ENCODE peak calls at places on chromosomes 1 and 21, in five cellular contexts. One of them, this sample, is unnamed.

GRCh38 chr1:246769306-246769705 is 45.1 kb downstream of the SCCPDH start:
- DNase-seq in HFF-Myc: peak
- DNase-seq in GM12865: no peak
- DNase-seq in ovary: no peak
- DNase-seq in prostate gland: peak
- DNase-seq in this sample: peak

GRCh38 chr1:109373051-109373593 is 24.6 kb downstream of the SORT1 start:
- DNase-seq in ovary: no peak
- DNase-seq in HFF-Myc: no peak
- DNase-seq in GM12865: no peak
- DNase-seq in prostate gland: no peak
- DNase-seq in this sample: no peak

GRCh38 chr21:46648539-46648938 is 13.1 kb downstream of the PRMT2 start:
- DNase-seq in GM12865: no peak
- DNase-seq in HFF-Myc: no peak
- DNase-seq in ovary: no peak
- DNase-seq in prostate gland: no peak
- DNase-seq in this sample: no peak

GRCh38 chr1:51303751-51304196 is 26.6 kb downstream of the TTC39A start:
- DNase-seq in GM12865: peak
- DNase-seq in prostate gland: no peak
- DNase-seq in HFF-Myc: no peak
- DNase-seq in ovary: peak
- DNase-seq in this sample: peak

GRCh38 chr21:25898671-25899070 is 163.9 kb downstream of the GABPA start:
- DNase-seq in GM12865: no peak
- DNase-seq in prostate gland: no peak
- DNase-seq in ovary: no peak
- DNase-seq in HFF-Myc: no peak
- DNase-seq in this sample: no peak

GRCh38 chr1:245469734-245470133 is 314.9 kb downstream of the KIF26B start:
- DNase-seq in prostate gland: no peak
- DNase-seq in GM12865: no peak
- DNase-seq in HFF-Myc: no peak
- DNase-seq in ovary: no peak
- DNase-seq in this sample: no peak

GRCh38 chr1:9900142-9901043 is 9.7 kb downstream of the CTNNBIP1 start:
- DNase-seq in HFF-Myc: no peak
- DNase-seq in prostate gland: peak
- DNase-seq in GM12865: peak
- DNase-seq in ovary: no peak
- DNase-seq in this sample: no peak

GRCh38 chr1:157091186-157091585 is 8.4 kb downstream of the ETV3L start:
- DNase-seq in ovary: no peak
- DNase-seq in HFF-Myc: no peak
- DNase-seq in prostate gland: no peak
- DNase-seq in GM12865: no peak
- DNase-seq in this sample: no peak

GRCh38 chr1:190957565-190957964 is 479.9 kb upstream of the BRINP3 start:
- DNase-seq in HFF-Myc: no peak
- DNase-seq in prostate gland: no peak
- DNase-seq in GM12865: no peak
- DNase-seq in ovary: no peak
- DNase-seq in this sample: peak

GRCh38 chr1:31705080-31705866 is 1.5 kb upstream of the COL16A1 start:
- DNase-seq in ovary: peak
- DNase-seq in prostate gland: peak
- DNase-seq in GM12865: peak
- DNase-seq in HFF-Myc: no peak
- DNase-seq in this sample: peak

GRCh38 chr1:57517587-57518397 is 93.9 kb upstream of the DAB1 start:
- DNase-seq in GM12865: no peak
- DNase-seq in ovary: no peak
- DNase-seq in HFF-Myc: no peak
- DNase-seq in prostate gland: no peak
- DNase-seq in this sample: no peak

GRCh38 chr1:40281852-40282251 is 23.8 kb downstream of the ZMPSTE24 start:
- DNase-seq in ovary: no peak
- DNase-seq in GM12865: no peak
- DNase-seq in prostate gland: no peak
- DNase-seq in HFF-Myc: no peak
- DNase-seq in this sample: no peak

GRCh38 chr1:56255516-56256181 is 323.7 kb downstream of the PLPP3 start:
- DNase-seq in HFF-Myc: peak
- DNase-seq in ovary: peak
- DNase-seq in prostate gland: no peak
- DNase-seq in GM12865: no peak
- DNase-seq in this sample: peak

GRCh38 chr1:45499415-45499769 is 481 bp downstream of the CCDC163 start:
- DNase-seq in ovary: no peak
- DNase-seq in HFF-Myc: no peak
- DNase-seq in GM12865: no peak
- DNase-seq in prostate gland: no peak
- DNase-seq in this sample: no peak

GRCh38 chr1:60572378-60572777 is 498.8 kb upstream of the C1orf87 start:
- DNase-seq in GM12865: no peak
- DNase-seq in ovary: no peak
- DNase-seq in HFF-Myc: no peak
- DNase-seq in prostate gland: no peak
- DNase-seq in this sample: no peak

GRCh38 chr1:42319128-42319851 is 15.7 kb downstream of the FOXJ3 start:
- DNase-seq in GM12865: no peak
- DNase-seq in prostate gland: no peak
- DNase-seq in ovary: no peak
- DNase-seq in HFF-Myc: no peak
- DNase-seq in this sample: peak

GRCh38 chr1:228009828-228010775 is 3.3 kb downstream of the WNT3A start:
- DNase-seq in HFF-Myc: no peak
- DNase-seq in GM12865: peak
- DNase-seq in prostate gland: no peak
- DNase-seq in ovary: no peak
- DNase-seq in this sample: no peak

GRCh38 chr1:56297948-56298347 is 281.4 kb downstream of the PLPP3 start:
- DNase-seq in prostate gland: no peak
- DNase-seq in ovary: no peak
- DNase-seq in HFF-Myc: no peak
- DNase-seq in GM12865: no peak
- DNase-seq in this sample: no peak

GRCh38 chr1:60390593-60391282 is 317.2 kb upstream of the C1orf87 start:
- DNase-seq in ovary: no peak
- DNase-seq in prostate gland: no peak
- DNase-seq in HFF-Myc: no peak
- DNase-seq in GM12865: peak
- DNase-seq in this sample: no peak

GRCh38 chr1:12305377-12305776 is 75.5 kb downstream of the VPS13D start:
- DNase-seq in ovary: peak
- DNase-seq in GM12865: no peak
- DNase-seq in prostate gland: no peak
- DNase-seq in HFF-Myc: no peak
- DNase-seq in this sample: peak

GRCh38 chr1:210250998-210251679 is 18.5 kb downstream of the SERTAD4 start:
- DNase-seq in prostate gland: peak
- DNase-seq in GM12865: peak
- DNase-seq in ovary: peak
- DNase-seq in HFF-Myc: no peak
- DNase-seq in this sample: peak

DNA sequence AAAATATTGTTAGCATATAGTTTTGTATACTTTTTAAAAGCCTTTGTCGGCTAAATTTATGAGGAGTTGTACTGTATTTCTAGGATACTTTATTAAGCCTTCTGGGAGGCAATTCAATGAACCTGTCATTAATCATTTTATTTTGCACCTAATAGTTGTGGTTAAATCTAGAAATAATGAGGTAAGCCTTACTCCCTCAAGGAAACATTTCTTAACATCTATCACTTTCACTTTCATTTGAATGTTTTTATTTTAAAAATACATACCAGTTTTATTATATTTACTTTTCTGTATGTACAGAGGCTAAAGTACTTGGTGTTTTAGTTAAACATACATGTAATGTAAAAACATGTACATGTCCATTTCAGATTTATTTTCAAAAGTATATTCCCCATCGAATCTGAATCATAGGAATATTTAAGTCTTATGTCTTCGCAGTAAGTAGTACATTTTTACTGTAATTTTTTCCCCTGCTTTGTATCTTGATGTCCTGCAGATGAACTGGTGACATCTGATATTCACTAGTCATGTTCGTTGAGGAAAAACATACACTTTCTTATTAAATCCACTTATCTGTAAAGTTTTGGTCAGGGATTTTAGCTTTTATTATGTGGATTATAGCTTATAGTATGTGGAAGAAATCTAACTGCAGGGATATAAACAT is 82.8 kb downstream of the DISP1 start:
- DNase-seq in HFF-Myc: no peak
- DNase-seq in prostate gland: no peak
- DNase-seq in GM12865: no peak
- DNase-seq in ovary: no peak
- DNase-seq in this sample: no peak
- H3K4me3 ChIP-seq in HFF-Myc: no peak
- H3K4me3 ChIP-seq in prostate gland: peak
- H3K4me3 ChIP-seq in GM12865: peak
- H3K4me3 ChIP-seq in ovary: no peak
- H3K4me3 ChIP-seq in this sample: no peak

DNA sequence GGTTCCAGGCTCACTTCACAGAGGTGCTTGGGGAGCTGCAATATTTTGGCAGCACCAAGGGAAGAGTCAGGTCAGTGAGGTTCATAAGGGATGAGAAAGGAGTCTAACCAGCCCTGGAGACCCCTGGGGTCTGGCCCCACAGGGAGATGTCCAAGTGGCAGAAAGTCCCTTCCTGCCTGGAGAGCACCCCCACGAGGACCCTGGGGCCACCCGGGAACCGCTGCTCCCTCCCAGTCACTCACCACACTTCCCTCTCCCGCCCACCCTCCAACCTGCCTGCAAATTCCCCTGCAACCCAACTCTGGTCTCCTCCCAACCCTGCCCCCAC is 6.5 kb upstream of the ITGB2 start:
- DNase-seq in ovary: no peak
- DNase-seq in prostate gland: no peak
- DNase-seq in HFF-Myc: no peak
- DNase-seq in GM12865: no peak
- DNase-seq in this sample: no peak
- H3K4me3 ChIP-seq in ovary: no peak
- H3K4me3 ChIP-seq in prostate gland: no peak
- H3K4me3 ChIP-seq in HFF-Myc: no peak
- H3K4me3 ChIP-seq in GM12865: peak
- H3K4me3 ChIP-seq in this sample: no peak

DNA sequence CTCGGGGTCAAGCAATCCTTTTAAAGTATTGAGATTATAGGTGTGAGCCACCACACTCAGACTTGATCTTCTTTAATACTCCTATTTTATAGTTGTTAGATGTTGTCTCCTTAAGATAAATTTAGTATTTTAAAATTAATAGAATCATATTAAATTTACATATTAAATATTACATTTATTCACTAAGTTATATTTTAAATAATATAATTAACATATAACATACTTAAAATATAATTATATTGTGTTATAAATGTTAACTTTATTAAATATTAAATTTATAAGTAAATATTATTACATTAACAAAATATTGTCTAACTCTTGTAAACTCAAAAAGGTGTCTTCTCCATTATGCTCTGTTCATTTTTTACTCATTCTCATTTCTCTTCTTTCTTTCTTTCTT is 675.9 kb upstream of the ADGRL4 start:
- DNase-seq in ovary: no peak
- DNase-seq in GM12865: no peak
- DNase-seq in prostate gland: no peak
- DNase-seq in HFF-Myc: no peak
- DNase-seq in this sample: no peak
- H3K4me3 ChIP-seq in ovary: no peak
- H3K4me3 ChIP-seq in GM12865: no peak
- H3K4me3 ChIP-seq in prostate gland: no peak
- H3K4me3 ChIP-seq in HFF-Myc: no peak
- H3K4me3 ChIP-seq in this sample: no peak

DNA sequence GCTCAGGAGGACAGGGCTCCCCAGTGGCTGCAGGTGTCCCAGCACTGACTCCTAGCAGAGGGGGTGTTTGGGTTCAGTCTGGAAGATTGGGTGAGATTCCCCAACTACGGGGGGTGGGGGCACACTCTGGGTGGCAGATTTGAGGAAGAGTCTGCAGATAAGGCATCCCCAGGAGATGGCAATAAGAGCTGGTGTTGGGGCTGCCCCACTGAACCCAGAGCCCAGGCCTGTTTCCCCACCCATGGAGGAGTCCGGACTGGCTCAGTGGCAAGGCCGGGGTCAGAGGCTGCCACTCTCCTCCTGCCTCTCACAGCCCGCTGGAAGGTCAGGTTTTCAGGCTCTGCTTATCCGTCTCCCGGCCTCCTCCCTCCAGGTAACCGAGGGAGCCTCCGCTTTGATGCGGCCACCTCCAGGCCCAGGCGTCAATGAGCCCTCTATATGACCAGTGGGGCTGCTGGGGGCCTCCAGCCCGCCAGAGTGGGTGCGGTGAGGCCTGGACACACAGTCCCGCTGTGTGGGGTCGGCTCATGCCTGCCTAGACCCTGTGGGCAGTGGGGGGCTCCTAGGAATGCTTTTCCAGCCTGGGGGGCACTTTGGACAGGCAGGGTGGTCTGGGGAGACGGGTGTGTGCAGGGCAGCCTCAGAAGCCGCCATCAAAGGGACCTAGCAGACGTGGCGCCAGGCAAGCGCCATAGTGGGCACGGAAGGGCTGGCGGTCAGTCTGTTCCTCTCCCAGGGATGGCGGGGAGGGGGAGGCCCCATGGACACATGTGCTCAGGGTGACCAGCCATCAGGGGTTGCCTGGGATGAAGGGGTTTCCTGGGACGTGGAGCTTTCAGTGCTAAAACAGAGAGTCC is 28.9 kb upstream of the RUNX3 start:
- DNase-seq in HFF-Myc: no peak
- DNase-seq in ovary: no peak
- DNase-seq in GM12865: no peak
- DNase-seq in prostate gland: no peak
- DNase-seq in this sample: no peak
- H3K4me3 ChIP-seq in HFF-Myc: no peak
- H3K4me3 ChIP-seq in ovary: no peak
- H3K4me3 ChIP-seq in GM12865: peak
- H3K4me3 ChIP-seq in prostate gland: no peak
- H3K4me3 ChIP-seq in this sample: no peak

GRCh38 chr1:207814469-207814868 is 62.6 kb downstream of the CD46 start:
- DNase-seq in prostate gland: no peak
- DNase-seq in GM12865: no peak
- DNase-seq in HFF-Myc: no peak
- DNase-seq in ovary: no peak
- DNase-seq in this sample: no peak
- H3K4me3 ChIP-seq in prostate gland: no peak
- H3K4me3 ChIP-seq in GM12865: no peak
- H3K4me3 ChIP-seq in HFF-Myc: no peak
- H3K4me3 ChIP-seq in ovary: no peak
- H3K4me3 ChIP-seq in this sample: no peak